ENCODE peak calls at places on chromosomes 1 and 21, in eight cellular contexts. Y is AG04449; R is transverse colon; J is EH; D is stimulated activated naive CD4-positive, alpha-beta T cell; M is germinal center; P is activated CD4-positive, alpha-beta T cell treated with anti-CD3 and anti-CD28 coated beads, Interleukin-2, amount 10 ng/mL, durations not matched to agents 7 days and 5 days; E is ureter. C is an unnamed sample.

GRCh38 chr1:115330480-115331013 is 7.5 kb downstream of the NGF start:
- DNase-seq in J (peak; percentile 98), Y (peak; percentile 95), E (no peak), M (no peak), R (no peak), P (no peak), D (no peak), C (no peak)

GRCh38 chr1:20662110-20662475 is 924 bp upstream of the DDOST start:
- DNase-seq in Y (no peak), J (no peak), E (no peak), R (no peak), P (no peak), D (no peak), M (no peak), C (no peak)

GRCh38 chr1:65615859-65616258 is 176.8 kb upstream of the PDE4B start:
- DNase-seq in D (no peak), Y (no peak), R (no peak), M (no peak), J (peak; percentile 13), E (no peak), P (no peak), C (no peak)

GRCh38 chr1:41608242-41608641 is 123.8 kb upstream of the EDN2 start:
- DNase-seq in Y (no peak), R (no peak), E (no peak), D (no peak), P (no peak), M (no peak), J (no peak), C (no peak)

GRCh38 chr1:51612349-51612982 is 4.4 kb upstream of the OSBPL9 start:
- DNase-seq in R (no peak), D (no peak), P (no peak), Y (no peak), M (no peak), J (peak; percentile 61), E (no peak), C (no peak)

GRCh38 chr1:169086603-169087455 is 19.7 kb upstream of the ATP1B1 start:
- DNase-seq in M (no peak), J (peak; percentile 18), Y (no peak), D (no peak), P (no peak), E (no peak), R (no peak), C (no peak)

GRCh38 chr1:18161690-18162089 is 54.1 kb downstream of the IGSF21 start:
- DNase-seq in E (no peak), P (no peak), Y (no peak), M (no peak), D (no peak), R (no peak), J (no peak), C (no peak)

GRCh38 chr1:153783233-153784190 is 8.3 kb downstream of the SLC27A3 start:
- DNase-seq in E (peak; percentile 92), Y (no peak), D (peak; percentile 87), P (peak; percentile 91), M (peak; percentile 97), J (peak; percentile 90), R (peak; percentile 93), C (peak; percentile 88)

GRCh38 chr1:54928327-54928726 is 41.3 kb upstream of the DHCR24 start:
- DNase-seq in E (no peak), D (no peak), Y (no peak), P (no peak), R (no peak), J (no peak), M (no peak), C (no peak)

GRCh38 chr1:4053774-4054173 is 153.7 kb upstream of the C1orf174 start:
- DNase-seq in E (no peak), D (no peak), Y (no peak), P (no peak), J (no peak), R (no peak), M (no peak), C (no peak)

GRCh38 chr1:205488074-205488723 is 16.3 kb upstream of the CDK18 start:
- DNase-seq in J (peak; percentile 73), P (peak; percentile 54), D (no peak), E (no peak), Y (no peak), R (peak; percentile 49), M (peak; percentile 80), C (peak; percentile 45)

GRCh38 chr1:192809286-192810252 is 730 bp downstream of the RGS2 start:
- DNase-seq in M (peak; percentile 15), D (no peak), J (peak; percentile 64), Y (no peak), R (peak; percentile 46), E (peak; percentile 53), P (peak; percentile 67), C (peak; percentile 53)

GRCh38 chr1:245085508-245086095 is 69.2 kb upstream of the KIF26B start:
- DNase-seq in M (no peak), J (peak; percentile 97), E (no peak), D (no peak), P (no peak), R (no peak), Y (peak; percentile 92), C (no peak)

GRCh38 chr1:17919525-17920439 is 164.6 kb downstream of the ACTL8 start:
- DNase-seq in P (peak; percentile 26), R (no peak), E (no peak), M (no peak), Y (no peak), D (no peak), J (peak; percentile 62), C (peak; percentile 33)

GRCh38 chr1:85297855-85298629 is 21.6 kb upstream of the BCL10 start:
- DNase-seq in Y (peak; percentile 96), R (no peak), E (peak; percentile 69), J (peak; percentile 99), M (peak; percentile 62), P (peak; percentile 53), D (no peak), C (peak; percentile 61)

GRCh38 chr1:164914208-164914607 is 355.2 kb downstream of the PBX1 start:
- DNase-seq in P (no peak), M (no peak), Y (peak; percentile 3), J (peak; percentile 35), R (no peak), E (no peak), D (no peak), C (no peak)

GRCh38 chr1:74811421-74812179 is 78.6 kb downstream of the TYW3 start:
- DNase-seq in Y (no peak), P (no peak), D (no peak), M (peak; percentile 15), R (peak; percentile 27), E (no peak), J (no peak), C (no peak)

GRCh38 chr1:115426271-115426771 is 88.3 kb upstream of the NGF start:
- DNase-seq in M (no peak), D (no peak), R (no peak), P (no peak), Y (peak; percentile 89), E (no peak), J (peak; percentile 100), C (no peak)

GRCh38 chr1:110471131-110471530 is 20.2 kb downstream of the PROK1 start:
- DNase-seq in M (no peak), J (no peak), Y (no peak), R (no peak), E (no peak), D (no peak), P (no peak), C (no peak)

GRCh38 chr1:9400425-9401079 is 107.9 kb downstream of the SPSB1 start:
- DNase-seq in J (peak; percentile 47), P (peak; percentile 37), M (no peak), E (no peak), Y (no peak), R (no peak), D (no peak), C (no peak)

GRCh38 chr21:38796426-38796825 is 9.3 kb upstream of the ETS2 start:
- DNase-seq in R (no peak), E (no peak), M (no peak), P (no peak), J (peak; percentile 46), D (no peak), Y (no peak), C (no peak)

GRCh38 chr1:5745776-5746610 is 246.2 kb downstream of the NPHP4 start:
- DNase-seq in R (peak; percentile 54), P (peak; percentile 49), J (peak; percentile 7), D (peak; percentile 18), E (peak; percentile 80), Y (peak; percentile 1), M (peak; percentile 71), C (peak; percentile 45)

GRCh38 chr1:65527672-65528071 is 107.2 kb downstream of the LEPR start:
- DNase-seq in P (no peak), J (peak; percentile 87), E (no peak), M (no peak), R (no peak), Y (no peak), D (no peak), C (no peak)